ENCODE peak calls at places on chromosomes 12 and 14, in ten cellular contexts. N is activated effector memory CD4-positive, alpha-beta T cell treated with Interleukin-2 at 50 U/mL for 16 hours; X is DMS 273 treated with DMSO at 0.1 percent for 48 hours; V is neural crest cell; T is adipocyte; Z is nephron progenitor cell; E is GM23248; R is left ventricle myocardium inferior; M is PC-3; C is ELR. W is an unnamed sample.

GRCh38 chr12:50573271-50573670 is 68.5 kb downstream of the DIP2B start:
- DNase-seq in R (no peak), Z (no peak), V (no peak), X (no peak), T (no peak), C (no peak), N (no peak), M (no peak), E (no peak), W (no peak)

GRCh38 chr12:124543591-124544310 is 23.7 kb downstream of the NCOR2 start:
- DNase-seq in M (no peak), R (no peak), X (peak), Z (peak), C (no peak), T (no peak), E (peak), V (no peak), N (no peak), W (peak)

GRCh38 chr12:27635349-27635972 is 60.8 kb upstream of the REP15 start:
- DNase-seq in T (peak), Z (no peak), N (no peak), C (peak), M (peak), E (peak), X (peak), R (no peak), V (no peak), W (peak)

GRCh38 chr14:78501901-78502300 is 331.7 kb downstream of the NRXN3 start:
- DNase-seq in R (no peak), T (no peak), N (no peak), M (no peak), X (no peak), Z (no peak), C (no peak), V (no peak), E (no peak), W (no peak)

GRCh38 chr14:38774162-38774561 is 328.9 kb downstream of the SEC23A start:
- DNase-seq in V (no peak), Z (no peak), N (no peak), X (no peak), T (no peak), R (no peak), M (no peak), E (no peak), C (no peak), W (no peak)

GRCh38 chr12:85688837-85689236 is 147.4 kb downstream of the RASSF9 start:
- DNase-seq in E (no peak), Z (no peak), N (no peak), T (peak), M (no peak), R (no peak), C (no peak), X (no peak), V (no peak), W (no peak)

GRCh38 chr12:55470088-55470830 is at the start of gene OR6C70:
- DNase-seq in N (no peak), X (no peak), V (no peak), R (no peak), M (peak), T (no peak), C (peak), Z (no peak), E (peak), W (no peak)

GRCh38 chr14:102828201-102828600 is 51.0 kb downstream of the TRAF3 start:
- DNase-seq in E (no peak), R (no peak), N (no peak), T (no peak), V (no peak), Z (no peak), X (no peak), C (no peak), M (no peak), W (no peak)

GRCh38 chr14:51473808-51474207 is 177.9 kb upstream of the FRMD6 start:
- DNase-seq in T (peak), X (no peak), N (no peak), V (no peak), M (peak), C (peak), E (peak), R (no peak), Z (no peak), W (peak)

GRCh38 chr14:95143813-95144620 is 13.3 kb downstream of the DICER1 start:
- DNase-seq in M (no peak), E (peak), V (no peak), T (peak), C (no peak), R (no peak), X (no peak), N (no peak), Z (no peak), W (no peak)

GRCh38 chr14:103021817-103022668 is 35.3 kb downstream of the CDC42BPB start:
- DNase-seq in E (peak), V (no peak), M (no peak), C (peak), T (peak), Z (no peak), R (no peak), X (no peak), N (no peak), W (peak)

GRCh38 chr14:64828096-64828495 is 51.6 kb downstream of the SPTB start:
- DNase-seq in T (no peak), E (no peak), M (no peak), N (no peak), X (no peak), C (no peak), R (no peak), Z (no peak), V (no peak), W (no peak)

GRCh38 chr14:32202941-32203882 is at the start of gene RNU6-8:
- DNase-seq in V (peak), R (peak), M (peak), C (peak), Z (peak), X (peak), E (peak), N (peak), T (peak), W (peak)

GRCh38 chr14:40987481-40987880 is 619.2 kb upstream of the LRFN5 start:
- DNase-seq in E (no peak), M (peak), R (no peak), C (no peak), V (no peak), Z (no peak), T (no peak), N (no peak), X (no peak), W (peak)

GRCh38 chr12:111093428-111094142 is 173.2 kb upstream of the MYL2 start:
- DNase-seq in M (no peak), N (no peak), C (no peak), T (no peak), R (no peak), V (no peak), E (no peak), X (no peak), Z (no peak), W (no peak)

GRCh38 chr14:93909429-93910128 is 17.6 kb upstream of the FAM181A start:
- DNase-seq in C (no peak), N (no peak), T (no peak), X (no peak), V (no peak), E (no peak), Z (no peak), R (no peak), M (no peak), W (no peak)

GRCh38 chr12:32450768-32451167 is 51.4 kb downstream of the FGD4 start:
- DNase-seq in Z (no peak), N (no peak), R (no peak), E (no peak), T (no peak), X (no peak), C (no peak), V (no peak), M (no peak), W (no peak)

GRCh38 chr14:69108358-69108757 is 44.6 kb downstream of the DCAF5 start:
- DNase-seq in X (no peak), Z (no peak), E (no peak), T (no peak), V (no peak), R (no peak), M (no peak), N (no peak), C (no peak), W (no peak)

GRCh38 chr12:24848941-24849477 is 99.9 kb downstream of the BCAT1 start:
- DNase-seq in T (no peak), V (no peak), X (no peak), Z (no peak), R (no peak), E (no peak), C (no peak), M (no peak), N (no peak), W (no peak)

GRCh38 chr14:87430810-87431209 is 562.2 kb downstream of the GALC start:
- DNase-seq in Z (no peak), M (peak), N (no peak), R (no peak), E (peak), T (no peak), C (peak), V (no peak), X (no peak), W (peak)

GRCh38 chr12:43692064-43692463 is 66.5 kb downstream of the PUS7L start:
- DNase-seq in N (no peak), C (peak), R (no peak), Z (no peak), X (no peak), V (no peak), E (peak), M (peak), T (peak), W (peak)

GRCh38 chr14:74616507-74616906 is 4.5 kb upstream of the LTBP2 start:
- DNase-seq in C (peak), E (peak), R (no peak), T (peak), X (no peak), V (no peak), Z (no peak), N (no peak), M (peak), W (peak)

GRCh38 chr12:122859303-122860051 is 24.2 kb downstream of the HIP1R start:
- DNase-seq in R (no peak), C (no peak), N (no peak), E (no peak), M (no peak), Z (no peak), V (no peak), T (no peak), X (no peak), W (no peak)

GRCh38 chr14:81400202-81400678 is at the start of gene STON2:
- DNase-seq in X (peak), T (peak), M (peak), Z (no peak), C (peak), N (no peak), E (peak), V (no peak), R (no peak), W (peak)

GRCh38 chr14:70257526-70257925 is 68.8 kb upstream of the SLC8A3 start:
- DNase-seq in E (no peak), R (no peak), X (no peak), T (no peak), Z (no peak), M (peak), V (no peak), C (peak), N (no peak), W (peak)

GRCh38 chr14:104712881-104713734 is 10.9 kb upstream of the ADSS1 start:
- DNase-seq in M (no peak), T (no peak), E (no peak), C (no peak), N (no peak), R (no peak), V (no peak), Z (no peak), X (no peak), W (no peak)

GRCh38 chr12:123765504-123766035 is 3.5 kb downstream of the DNAH10 start:
- DNase-seq in N (no peak), R (no peak), Z (no peak), M (no peak), X (no peak), V (no peak), E (no peak), C (no peak), T (no peak), W (no peak)

GRCh38 chr12:123017753-123018152 is 37.3 kb downstream of the ARL6IP4 start:
- DNase-seq in V (no peak), T (no peak), N (no peak), X (no peak), M (no peak), E (no peak), C (no peak), Z (no peak), R (no peak), W (no peak)

GRCh38 chr12:60394680-60395079 is 798.9 kb downstream of the SLC16A7 start:
- DNase-seq in X (no peak), R (no peak), E (peak), T (peak), M (peak), C (peak), N (no peak), Z (no peak), V (no peak), W (peak)

GRCh38 chr12:53096761-53097160 is 706 bp upstream of the IGFBP6 start:
- DNase-seq in N (no peak), R (no peak), X (no peak), E (no peak), T (peak), C (no peak), V (no peak), M (no peak), Z (no peak), W (no peak)

GRCh38 chr12:18139989-18140596 is 50.1 kb upstream of the RERGL start:
- DNase-seq in N (no peak), E (peak), Z (no peak), M (peak), X (no peak), V (no peak), C (peak), T (peak), R (no peak), W (peak)

GRCh38 chr12:119730381-119730780 is 62.4 kb downstream of the PRKAB1 start:
- DNase-seq in R (no peak), M (no peak), Z (no peak), C (no peak), T (no peak), N (no peak), X (no peak), E (no peak), V (no peak), W (no peak)

GRCh38 chr12:76586764-76587395 is 27.3 kb upstream of the OSBPL8 start:
- DNase-seq in V (peak), N (no peak), Z (peak), M (peak), R (no peak), T (peak), C (peak), X (no peak), E (peak), W (peak)

GRCh38 chr12:124592481-124593160 is 25.2 kb upstream of the NCOR2 start:
- DNase-seq in Z (no peak), X (no peak), V (no peak), E (no peak), N (no peak), R (no peak), C (no peak), T (no peak), M (no peak), W (no peak)

GRCh38 chr14:103897075-103897947 is 30.9 kb upstream of the TDRD9 start:
- DNase-seq in C (no peak), E (no peak), Z (no peak), N (no peak), V (no peak), M (no peak), R (peak), X (no peak), T (no peak), W (no peak)

W was measured in fibroblast of mammary gland.